ENCODE peak calls at places on chromosome 4, in seven cellular contexts. One of them, this sample, is unnamed.

GRCh38 chr4:149796381-149796780 is 19.3 kb downstream of the IQCM start:
- DNase-seq in testis: no peak
- DNase-seq in H7: no peak
- DNase-seq in DND-41: no peak
- DNase-seq in endothelial cell of umbilical vein: no peak
- DNase-seq in OCI-LY7: no peak
- DNase-seq in GM23338: no peak
- DNase-seq in this sample: peak; percentile 17

GRCh38 chr4:70518716-70519115 is 347 bp downstream of the AMTN start:
- DNase-seq in testis: no peak
- DNase-seq in H7: no peak
- DNase-seq in DND-41: no peak
- DNase-seq in endothelial cell of umbilical vein: no peak
- DNase-seq in OCI-LY7: no peak
- DNase-seq in GM23338: no peak
- DNase-seq in this sample: peak; percentile 56

GRCh38 chr4:87579478-87579877 is 28.9 kb upstream of the DSPP start:
- DNase-seq in testis: no peak
- DNase-seq in H7: no peak
- DNase-seq in DND-41: no peak
- DNase-seq in endothelial cell of umbilical vein: no peak
- DNase-seq in OCI-LY7: no peak
- DNase-seq in GM23338: no peak
- DNase-seq in this sample: no peak

GRCh38 chr4:71380721-71381120 is 41.9 kb downstream of the SLC4A4 start:
- DNase-seq in testis: no peak
- DNase-seq in H7: no peak
- DNase-seq in DND-41: no peak
- DNase-seq in endothelial cell of umbilical vein: no peak
- DNase-seq in OCI-LY7: no peak
- DNase-seq in GM23338: no peak
- DNase-seq in this sample: peak; percentile 59

GRCh38 chr4:26113339-26113940 is 199.4 kb downstream of the SMIM20 start:
- DNase-seq in testis: no peak
- DNase-seq in H7: no peak
- DNase-seq in DND-41: no peak
- DNase-seq in endothelial cell of umbilical vein: no peak
- DNase-seq in OCI-LY7: no peak
- DNase-seq in GM23338: no peak
- DNase-seq in this sample: no peak

GRCh38 chr4:165010487-165010886 is 21.3 kb upstream of the TRIM60 start:
- DNase-seq in testis: no peak
- DNase-seq in H7: no peak
- DNase-seq in DND-41: no peak
- DNase-seq in endothelial cell of umbilical vein: no peak
- DNase-seq in OCI-LY7: no peak
- DNase-seq in GM23338: no peak
- DNase-seq in this sample: no peak

GRCh38 chr4:168805341-168805740 is 204.7 kb downstream of the CBR4 start:
- DNase-seq in testis: no peak
- DNase-seq in H7: no peak
- DNase-seq in DND-41: no peak
- DNase-seq in endothelial cell of umbilical vein: no peak
- DNase-seq in OCI-LY7: no peak
- DNase-seq in GM23338: no peak
- DNase-seq in this sample: no peak

GRCh38 chr4:114599231-114600065 is 841 bp downstream of the UGT8 start:
- DNase-seq in testis: peak; percentile 48
- DNase-seq in H7: peak; percentile 70
- DNase-seq in DND-41: no peak
- DNase-seq in endothelial cell of umbilical vein: no peak
- DNase-seq in OCI-LY7: peak; percentile 51
- DNase-seq in GM23338: peak; percentile 78
- DNase-seq in this sample: no peak

GRCh38 chr4:169009281-169010124 is 552 bp downstream of the CBR4 start:
- DNase-seq in testis: peak; percentile 83
- DNase-seq in H7: peak; percentile 36
- DNase-seq in DND-41: peak; percentile 66
- DNase-seq in endothelial cell of umbilical vein: peak; percentile 66
- DNase-seq in OCI-LY7: peak; percentile 80
- DNase-seq in GM23338: peak; percentile 69
- DNase-seq in this sample: peak; percentile 67

GRCh38 chr4:42716996-42717395 is 60.1 kb upstream of the ATP8A1 start:
- DNase-seq in testis: no peak
- DNase-seq in H7: no peak
- DNase-seq in DND-41: no peak
- DNase-seq in endothelial cell of umbilical vein: no peak
- DNase-seq in OCI-LY7: no peak
- DNase-seq in GM23338: no peak
- DNase-seq in this sample: no peak

GRCh38 chr4:174352405-174352804 is 68.7 kb downstream of the CEP44 start:
- DNase-seq in testis: no peak
- DNase-seq in H7: no peak
- DNase-seq in DND-41: no peak
- DNase-seq in endothelial cell of umbilical vein: no peak
- DNase-seq in OCI-LY7: no peak
- DNase-seq in GM23338: no peak
- DNase-seq in this sample: no peak

GRCh38 chr4:176413171-176413570 is 93.4 kb downstream of the SPCS3 start:
- DNase-seq in testis: no peak
- DNase-seq in H7: no peak
- DNase-seq in DND-41: no peak
- DNase-seq in endothelial cell of umbilical vein: no peak
- DNase-seq in OCI-LY7: no peak
- DNase-seq in GM23338: no peak
- DNase-seq in this sample: no peak

GRCh38 chr4:40897557-40898203 is 147.9 kb downstream of the NSUN7 start:
- DNase-seq in testis: peak; percentile 88
- DNase-seq in H7: peak; percentile 89
- DNase-seq in DND-41: peak; percentile 65
- DNase-seq in endothelial cell of umbilical vein: peak; percentile 74
- DNase-seq in OCI-LY7: peak; percentile 73
- DNase-seq in GM23338: peak; percentile 94
- DNase-seq in this sample: peak; percentile 75

GRCh38 chr4:7336732-7337131 is 98.0 kb downstream of the PSAPL1 start:
- DNase-seq in testis: no peak
- DNase-seq in H7: no peak
- DNase-seq in DND-41: no peak
- DNase-seq in endothelial cell of umbilical vein: no peak
- DNase-seq in OCI-LY7: no peak
- DNase-seq in GM23338: no peak
- DNase-seq in this sample: no peak

GRCh38 chr4:42302348-42302747 is 94.9 kb upstream of the SHISA3 start:
- DNase-seq in testis: peak; percentile 33
- DNase-seq in H7: peak; percentile 62
- DNase-seq in DND-41: peak; percentile 18
- DNase-seq in endothelial cell of umbilical vein: peak; percentile 27
- DNase-seq in OCI-LY7: peak; percentile 42
- DNase-seq in GM23338: peak; percentile 82
- DNase-seq in this sample: peak; percentile 64

GRCh38 chr4:173998471-173999144 is 284.9 kb downstream of the FBXO8 start:
- DNase-seq in testis: no peak
- DNase-seq in H7: no peak
- DNase-seq in DND-41: no peak
- DNase-seq in endothelial cell of umbilical vein: no peak
- DNase-seq in OCI-LY7: no peak
- DNase-seq in GM23338: no peak
- DNase-seq in this sample: no peak

GRCh38 chr4:64079316-64079715 is 329.9 kb downstream of the TECRL start:
- DNase-seq in testis: no peak
- DNase-seq in H7: no peak
- DNase-seq in DND-41: no peak
- DNase-seq in endothelial cell of umbilical vein: no peak
- DNase-seq in OCI-LY7: no peak
- DNase-seq in GM23338: no peak
- DNase-seq in this sample: peak; percentile 89

GRCh38 chr4:126727461-126727860 is 905.3 kb upstream of the INTU start:
- DNase-seq in testis: no peak
- DNase-seq in H7: no peak
- DNase-seq in DND-41: no peak
- DNase-seq in endothelial cell of umbilical vein: peak; percentile 52
- DNase-seq in OCI-LY7: no peak
- DNase-seq in GM23338: no peak
- DNase-seq in this sample: no peak

GRCh38 chr4:176921256-176921655 is 128.5 kb upstream of the VEGFC start:
- DNase-seq in testis: no peak
- DNase-seq in H7: no peak
- DNase-seq in DND-41: no peak
- DNase-seq in endothelial cell of umbilical vein: peak; percentile 68
- DNase-seq in OCI-LY7: no peak
- DNase-seq in GM23338: no peak
- DNase-seq in this sample: no peak

GRCh38 chr4:56688094-56688647 is 7.1 kb upstream of the HOPX start:
- DNase-seq in testis: no peak
- DNase-seq in H7: no peak
- DNase-seq in DND-41: no peak
- DNase-seq in endothelial cell of umbilical vein: no peak
- DNase-seq in OCI-LY7: no peak
- DNase-seq in GM23338: no peak
- DNase-seq in this sample: no peak
- H3K36me3 ChIP-seq in testis: no peaks in the 10 kb centered on the region
- H3K36me3 ChIP-seq in H7: no peaks in the 10 kb centered on the region
- H3K36me3 ChIP-seq in DND-41: no peaks in the 10 kb centered on the region
- H3K36me3 ChIP-seq in endothelial cell of umbilical vein: no peaks in the 10 kb centered on the region
- H3K36me3 ChIP-seq in OCI-LY7: no peaks in the 10 kb centered on the region
- H3K36me3 ChIP-seq in GM23338: no peaks in the 10 kb centered on the region
- H3K36me3 ChIP-seq in this sample: no peaks in the 10 kb centered on the region

DNA sequence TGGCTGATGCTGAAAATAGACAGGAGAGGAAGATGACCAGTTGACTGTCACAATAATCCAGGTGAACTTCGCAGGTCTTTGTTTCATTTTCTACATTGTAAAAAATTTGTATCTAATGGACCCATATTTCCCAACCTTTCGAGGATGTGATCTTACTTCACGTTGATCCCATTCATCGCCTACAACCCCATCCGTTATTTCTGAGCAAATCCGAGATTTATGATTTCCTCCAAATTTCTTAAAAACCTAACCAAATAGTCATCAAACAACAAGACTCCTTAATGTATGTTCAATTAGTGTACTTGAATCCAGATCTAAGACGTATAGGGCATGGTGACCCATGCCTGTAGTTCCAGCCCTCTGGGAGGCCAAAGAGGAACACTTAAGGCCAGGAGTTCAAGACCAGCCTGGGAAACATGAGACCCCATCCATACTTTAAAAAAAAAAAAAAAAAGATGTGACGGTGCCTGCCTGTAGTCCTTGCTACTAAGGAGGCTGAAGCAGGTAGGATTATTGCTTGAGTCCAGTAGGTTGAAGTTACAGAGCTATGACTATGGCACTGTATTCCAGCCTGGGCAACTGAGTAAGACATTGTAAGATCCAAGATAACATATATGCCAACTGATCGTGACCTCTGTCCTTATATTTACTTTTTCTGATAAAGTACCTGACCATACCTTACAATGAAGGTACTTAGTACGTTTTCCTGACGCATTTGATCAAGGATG is 5.7 kb downstream of the RPL9 start:
- DNase-seq in testis: no peak
- DNase-seq in H7: no peak
- DNase-seq in DND-41: no peak
- DNase-seq in endothelial cell of umbilical vein: no peak
- DNase-seq in OCI-LY7: no peak
- DNase-seq in GM23338: no peak
- DNase-seq in this sample: no peak
- H3K36me3 ChIP-seq in testis: no peaks in the 10 kb centered on the region
- H3K36me3 ChIP-seq in H7: peaks cover 50% of the 10 kb centered on the region
- H3K36me3 ChIP-seq in DND-41: peaks cover 68% of the 10 kb centered on the region
- H3K36me3 ChIP-seq in endothelial cell of umbilical vein: peaks cover 41% of the 10 kb centered on the region
- H3K36me3 ChIP-seq in OCI-LY7: peaks cover 98% of the 10 kb centered on the region
- H3K36me3 ChIP-seq in GM23338: peaks cover 68% of the 10 kb centered on the region
- H3K36me3 ChIP-seq in this sample: peaks cover 59% of the 10 kb centered on the region

DNA sequence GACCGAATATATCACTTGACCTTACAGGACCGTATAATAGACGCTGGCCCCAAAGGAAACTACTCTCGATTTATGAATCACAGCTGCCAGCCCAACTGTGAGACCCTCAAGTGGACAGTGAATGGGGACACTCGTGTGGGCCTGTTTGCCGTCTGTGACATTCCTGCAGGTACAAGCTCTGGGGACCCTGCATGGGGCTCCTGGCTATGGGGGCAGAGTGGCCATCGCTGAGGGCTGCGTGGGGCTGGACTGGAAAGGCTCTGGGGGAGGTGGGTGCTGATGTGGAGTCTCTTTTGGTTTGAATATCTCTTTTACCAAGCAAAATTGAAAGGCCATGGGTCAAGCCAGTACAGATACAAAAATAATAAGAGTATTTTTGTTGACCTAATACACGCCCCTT is 33.9 kb downstream of the NELFA start:
- DNase-seq in testis: no peak
- DNase-seq in H7: no peak
- DNase-seq in DND-41: no peak
- DNase-seq in endothelial cell of umbilical vein: no peak
- DNase-seq in OCI-LY7: no peak
- DNase-seq in GM23338: no peak
- DNase-seq in this sample: no peak
- H3K36me3 ChIP-seq in testis: no peaks in the 10 kb centered on the region
- H3K36me3 ChIP-seq in H7: peaks cover 29% of the 10 kb centered on the region
- H3K36me3 ChIP-seq in DND-41: peaks cover 99% of the 10 kb centered on the region
- H3K36me3 ChIP-seq in endothelial cell of umbilical vein: peaks cover 24% of the 10 kb centered on the region
- H3K36me3 ChIP-seq in OCI-LY7: peaks cover 99% of the 10 kb centered on the region
- H3K36me3 ChIP-seq in GM23338: peaks cover 8% of the 10 kb centered on the region
- H3K36me3 ChIP-seq in this sample: peaks cover 9% of the 10 kb centered on the region

GRCh38 chr4:153403761-153404160 is 59.3 kb downstream of the MND1 start:
- DNase-seq in testis: no peak
- DNase-seq in H7: no peak
- DNase-seq in DND-41: no peak
- DNase-seq in endothelial cell of umbilical vein: no peak
- DNase-seq in OCI-LY7: no peak
- DNase-seq in GM23338: no peak
- DNase-seq in this sample: no peak

GRCh38 chr4:153398713-153399112 is 54.2 kb downstream of the MND1 start:
- DNase-seq in testis: no peak
- DNase-seq in H7: no peak
- DNase-seq in DND-41: no peak
- DNase-seq in endothelial cell of umbilical vein: no peak
- DNase-seq in OCI-LY7: no peak
- DNase-seq in GM23338: no peak
- DNase-seq in this sample: no peak

GRCh38 chr4:153401501-153401900 is 57.0 kb downstream of the MND1 start:
- DNase-seq in testis: no peak
- DNase-seq in H7: no peak
- DNase-seq in DND-41: no peak
- DNase-seq in endothelial cell of umbilical vein: no peak
- DNase-seq in OCI-LY7: no peak
- DNase-seq in GM23338: no peak
- DNase-seq in this sample: no peak

GRCh38 chr4:153402366-153402765 is 57.9 kb downstream of the MND1 start:
- DNase-seq in testis: no peak
- DNase-seq in H7: no peak
- DNase-seq in DND-41: no peak
- DNase-seq in endothelial cell of umbilical vein: no peak
- DNase-seq in OCI-LY7: no peak
- DNase-seq in GM23338: no peak
- DNase-seq in this sample: no peak

DNA sequence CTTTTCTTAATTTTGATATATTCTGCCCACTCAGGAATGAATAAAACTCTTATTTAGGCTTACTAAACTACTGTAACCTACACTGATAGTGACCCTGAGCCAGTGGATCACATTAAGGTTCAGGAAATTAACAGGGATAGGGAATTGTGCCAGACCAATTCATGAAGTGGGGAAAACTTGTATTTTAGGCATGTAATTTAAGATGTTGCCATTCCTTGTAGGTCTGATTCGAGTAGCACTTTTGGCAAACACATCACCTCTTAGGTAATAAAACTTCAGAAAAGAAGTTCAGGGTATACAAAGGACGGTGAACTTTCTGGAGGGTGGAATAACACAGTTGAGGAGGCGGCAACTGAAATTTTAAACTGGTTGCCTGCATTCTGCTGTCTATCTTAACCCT is 54.9 kb downstream of the MND1 start:
- DNase-seq in testis: no peak
- DNase-seq in H7: no peak
- DNase-seq in DND-41: no peak
- DNase-seq in endothelial cell of umbilical vein: no peak
- DNase-seq in OCI-LY7: no peak
- DNase-seq in GM23338: no peak
- DNase-seq in this sample: no peak
- H3K36me3 ChIP-seq in testis: no peaks in the 10 kb centered on the region
- H3K36me3 ChIP-seq in H7: no peaks in the 10 kb centered on the region
- H3K36me3 ChIP-seq in DND-41: peaks cover 83% of the 10 kb centered on the region
- H3K36me3 ChIP-seq in endothelial cell of umbilical vein: no peaks in the 10 kb centered on the region
- H3K36me3 ChIP-seq in OCI-LY7: peaks cover 90% of the 10 kb centered on the region
- H3K36me3 ChIP-seq in GM23338: peaks cover 7% of the 10 kb centered on the region
- H3K36me3 ChIP-seq in this sample: no peaks in the 10 kb centered on the region